ENCODE peak calls at places on chromosomes 6 and 20, in seven cellular contexts. J is head of caudate nucleus; M is activated CD4-positive, alpha-beta T cell treated with anti-CD3 and anti-CD28 coated beads, Interleukin-2, amount 50 U/mL, for 1 hour; Y is RPMI7951; T is stimulated activated CD4-positive, alpha-beta T cell treated with anti-CD3 and anti-CD28 coated beads, TNF-alpha, amount 100 ng/mL, for 4 hours; V is NCI-H1105 treated with DMSO at 0.1 percent for 48 hours; A is putamen. H is an unnamed sample.

GRCh38 chr6:117399924-117400323 is 25.8 kb downstream of the ROS1 start:
- DNase-seq in J (no peak), M (no peak), Y (no peak), T (no peak), V (peak; percentile 18), A (no peak), H (no peak)

GRCh38 chr6:157542405-157542943 is 161.5 kb downstream of the ZDHHC14 start:
- DNase-seq in J (no peak), M (no peak), Y (no peak), T (no peak), V (no peak), A (no peak), H (no peak)

GRCh38 chr20:50806126-50806768 is 11.4 kb downstream of the BCAS4 start:
- DNase-seq in J (no peak), M (no peak), Y (no peak), T (no peak), V (no peak), A (no peak), H (no peak)

GRCh38 chr6:128696651-128697391 is 176.4 kb upstream of the PTPRK start:
- DNase-seq in J (no peak), M (no peak), Y (peak; percentile 92), T (no peak), V (no peak), A (no peak), H (no peak)

GRCh38 chr20:57627972-57628650 is 7.9 kb upstream of the ZBP1 start:
- DNase-seq in J (no peak), M (peak; percentile 59), Y (no peak), T (peak; percentile 41), V (no peak), A (no peak), H (no peak)

GRCh38 chr6:7725849-7726415 is at the start of gene BMP6:
- DNase-seq in J (peak; percentile 92), M (peak; percentile 26), Y (peak; percentile 74), T (peak; percentile 8), V (peak; percentile 90), A (peak; percentile 86), H (peak; percentile 89)

GRCh38 chr20:58700121-58700780 is 7.7 kb downstream of the NPEPL1 start:
- DNase-seq in J (peak; percentile 6), M (no peak), Y (no peak), T (no peak), V (no peak), A (no peak), H (no peak)

GRCh38 chr6:16334671-16335070 is 96.3 kb downstream of the GMPR start:
- DNase-seq in J (no peak), M (no peak), Y (peak; percentile 97), T (no peak), V (no peak), A (no peak), H (no peak)

GRCh38 chr20:41040855-41041254 is 12.2 kb downstream of the TOP1 start:
- DNase-seq in J (no peak), M (no peak), Y (no peak), T (no peak), V (no peak), A (no peak), H (no peak)

GRCh38 chr6:143806282-143807102 is 36.6 kb upstream of the LTV1 start:
- DNase-seq in J (no peak), M (peak; percentile 8), Y (peak; percentile 86), T (peak; percentile 57), V (no peak), A (no peak), H (no peak)

GRCh38 chr6:37893262-37893661 is 73.7 kb downstream of the ZFAND3 start:
- DNase-seq in J (no peak), M (no peak), Y (no peak), T (no peak), V (no peak), A (no peak), H (no peak)

H was measured in osteocyte.